ENCODE peak calls at places on chromosome 21, in six cellular contexts. I, T, U, A, Y and J are unnamed samples.

GRCh38 chr21:46322351-46323226 is 1.1 kb downstream of the C21orf58 start:
- DNase-seq in A (no peak), U (no peak), T (peak), I (no peak), Y (no peak), J (no peak)

GRCh38 chr21:35059742-35060141 is 10.6 kb upstream of the RUNX1 start:
- DNase-seq in Y (no peak), T (no peak), U (no peak), I (no peak), A (no peak), J (no peak)

GRCh38 chr21:45091540-45092322 is 17.4 kb downstream of the ADARB1 start:
- DNase-seq in A (no peak), T (no peak), Y (no peak), I (no peak), U (no peak), J (no peak)

GRCh38 chr21:45129231-45129923 is 55.0 kb downstream of the ADARB1 start:
- DNase-seq in U (no peak), Y (peak), I (no peak), A (no peak), T (no peak), J (no peak)

GRCh38 chr21:36132691-36133090 is 2.2 kb upstream of the CBR3 start:
- DNase-seq in Y (no peak), U (no peak), A (no peak), T (no peak), I (no peak), J (no peak)

GRCh38 chr21:46000731-46001641 is 19.4 kb downstream of the COL6A1 start:
- DNase-seq in U (no peak), T (no peak), Y (peak), A (no peak), I (no peak), J (no peak)

GRCh38 chr21:45580576-45581321 is 38.5 kb upstream of the SLC19A1 start:
- DNase-seq in U (no peak), T (no peak), I (no peak), A (no peak), Y (no peak), J (no peak)

GRCh38 chr21:21831036-21831435 is 832.8 kb downstream of the NCAM2 start:
- DNase-seq in A (no peak), U (no peak), Y (no peak), T (no peak), I (no peak), J (no peak)

GRCh38 chr21:37267269-37268185 is at the start of gene VPS26C:
- DNase-seq in U (peak), I (peak), A (peak), Y (peak), T (peak), J (peak)

GRCh38 chr21:39050839-39051560 is 132.3 kb downstream of the PSMG1 start:
- DNase-seq in A (no peak), Y (no peak), I (no peak), U (no peak), T (peak), J (no peak)

GRCh38 chr21:44065428-44065827 is 41.8 kb upstream of the PWP2 start:
- DNase-seq in U (peak), I (peak), Y (no peak), T (no peak), A (peak), J (no peak)

GRCh38 chr21:45020629-45021427 is 53.6 kb upstream of the ADARB1 start:
- DNase-seq in I (no peak), T (no peak), Y (peak), A (no peak), U (no peak), J (no peak)

GRCh38 chr21:39137248-39138186 is 45.7 kb downstream of the PSMG1 start:
- DNase-seq in A (no peak), I (no peak), Y (no peak), U (no peak), T (no peak), J (no peak)

GRCh38 chr21:24188511-24188910 is 1418.8 kb downstream of the MRPL39 start:
- DNase-seq in T (no peak), U (no peak), Y (no peak), A (no peak), I (no peak), J (no peak)

GRCh38 chr21:45354970-45355369 is 50.0 kb upstream of the COL18A1 start:
- DNase-seq in T (no peak), Y (no peak), I (no peak), A (no peak), U (no peak), J (no peak)

GRCh38 chr21:34989337-34990151 is 59.6 kb downstream of the RUNX1 start:
- DNase-seq in Y (no peak), T (no peak), A (no peak), U (no peak), I (no peak), J (no peak)

GRCh38 chr21:29243188-29243587 is 55.5 kb upstream of the BACH1 start:
- DNase-seq in Y (no peak), U (no peak), T (no peak), I (no peak), A (no peak), J (no peak)

GRCh38 chr21:29501451-29501850 is 202.7 kb downstream of the BACH1 start:
- DNase-seq in Y (no peak), T (no peak), I (no peak), U (no peak), A (no peak), J (no peak)

GRCh38 chr21:35254006-35254751 is 205.1 kb upstream of the RUNX1 start:
- DNase-seq in Y (peak), A (no peak), U (no peak), T (no peak), I (no peak), J (no peak)

GRCh38 chr21:36471254-36471723 is 8.6 kb downstream of the CLDN14 start:
- DNase-seq in A (no peak), T (no peak), Y (no peak), I (no peak), U (no peak), J (no peak)

GRCh38 chr21:37564341-37564923 is 197.9 kb downstream of the DYRK1A start:
- DNase-seq in I (peak), Y (peak), T (peak), U (peak), A (peak), J (peak)

GRCh38 chr21:44442266-44443125 is 12.8 kb upstream of the LRRC3 start:
- DNase-seq in I (no peak), T (no peak), A (no peak), Y (peak), U (no peak), J (no peak)

GRCh38 chr21:33751120-33751519 is 108.8 kb downstream of the ITSN1 start:
- DNase-seq in A (no peak), T (no peak), I (no peak), U (no peak), Y (no peak), J (no peak)

GRCh38 chr21:22352088-22352487 is 1353.9 kb downstream of the NCAM2 start:
- DNase-seq in U (no peak), T (no peak), Y (no peak), A (no peak), I (no peak), J (no peak)

GRCh38 chr21:33684923-33685560 is 42.7 kb downstream of the ITSN1 start:
- DNase-seq in I (no peak), Y (no peak), U (no peak), A (no peak), T (no peak), J (no peak)

GRCh38 chr21:32383812-32384211 is 9.0 kb downstream of the URB1 start:
- DNase-seq in I (no peak), T (no peak), A (no peak), Y (no peak), U (no peak), J (no peak)

GRCh38 chr21:26877015-26877414 is 31.8 kb upstream of the ADAMTS1 start:
- DNase-seq in I (no peak), T (no peak), Y (no peak), A (no peak), U (no peak), J (no peak)